ENCODE peak calls at places on chromosome 4, in five cellular contexts. K is tibial artery, D is aorta, R is Karpas-422, P is ascending aorta. V is an unnamed sample.

GRCh38 chr4:124018383-124019317 is 622.1 kb downstream of the SPRY1 start:
- DNase-seq in K (peak; percentile 45), D (peak; percentile 69), R (peak; percentile 40), P (no peak), V (peak; percentile 38)

GRCh38 chr4:89308161-89308500 is 531 bp upstream of the GPRIN3 start:
- DNase-seq in K (no peak), D (no peak), R (no peak), P (no peak), V (no peak)

GRCh38 chr4:138199568-138200235 is 42.4 kb downstream of the SLC7A11 start:
- DNase-seq in K (no peak), D (no peak), R (no peak), P (no peak), V (no peak)

GRCh38 chr4:63795301-63795700 is 613.9 kb downstream of the TECRL start:
- DNase-seq in K (no peak), D (no peak), R (no peak), P (no peak), V (no peak)

GRCh38 chr4:172104534-172104933 is 291.3 kb downstream of the GALNTL6 start:
- DNase-seq in K (no peak), D (no peak), R (no peak), P (no peak), V (no peak)

GRCh38 chr4:41496980-41497379 is 41.0 kb upstream of the LIMCH1 start:
- DNase-seq in K (no peak), D (no peak), R (no peak), P (no peak), V (no peak)

GRCh38 chr4:25417014-25417413 is 40.0 kb downstream of the ANAPC4 start:
- DNase-seq in K (no peak), D (no peak), R (no peak), P (no peak), V (no peak)

GRCh38 chr4:155632314-155632713 is 34.3 kb upstream of the GUCY1A1 start:
- DNase-seq in K (no peak), D (no peak), R (no peak), P (no peak), V (no peak)

GRCh38 chr4:16026155-16026761 is 57.6 kb downstream of the PROM1 start:
- DNase-seq in K (no peak), D (no peak), R (peak; percentile 90), P (no peak), V (peak; percentile 33)

GRCh38 chr4:80926891-80927290 is 103.6 kb upstream of the BMP3 start:
- DNase-seq in K (no peak), D (no peak), R (no peak), P (no peak), V (no peak)

GRCh38 chr4:80295331-80295730 is 28.9 kb downstream of the FGF5 start:
- DNase-seq in K (no peak), D (no peak), R (no peak), P (no peak), V (no peak)

GRCh38 chr4:128387600-128388351 is 100.2 kb upstream of the PGRMC2 start:
- DNase-seq in K (no peak), D (no peak), R (no peak), P (no peak), V (no peak)

GRCh38 chr4:6470502-6471302 is 1.7 kb downstream of the PPP2R2C start:
- DNase-seq in K (no peak), D (peak; percentile 68), R (no peak), P (no peak), V (peak; percentile 68)
- H3K27me3 ChIP-seq in K (no peaks in the 10 kb centered on the region), D (no peaks in the 10 kb centered on the region), R (no peaks in the 10 kb centered on the region), P (peaks cover 9% of the 10 kb centered on the region), V (peaks cover 87% of the 10 kb centered on the region)

GRCh38 chr4:54099959-54100606 is at the start of gene GSX2:
- DNase-seq in K (peak; percentile 40), D (no peak), R (peak; percentile 65), P (no peak), V (no peak)

GRCh38 chr4:54101190-54102041 is 1.5 kb downstream of the GSX2 start:
- DNase-seq in K (no peak), D (no peak), R (peak; percentile 53), P (no peak), V (no peak)

GRCh38 chr4:54102747-54103146 is 2.8 kb downstream of the GSX2 start:
- DNase-seq in K (no peak), D (no peak), R (no peak), P (no peak), V (no peak)

GRCh38 chr4:54099287-54099958 is 540 bp upstream of the GSX2 start:
- DNase-seq in K (no peak), D (no peak), R (peak; percentile 63), P (no peak), V (no peak)

DNA sequence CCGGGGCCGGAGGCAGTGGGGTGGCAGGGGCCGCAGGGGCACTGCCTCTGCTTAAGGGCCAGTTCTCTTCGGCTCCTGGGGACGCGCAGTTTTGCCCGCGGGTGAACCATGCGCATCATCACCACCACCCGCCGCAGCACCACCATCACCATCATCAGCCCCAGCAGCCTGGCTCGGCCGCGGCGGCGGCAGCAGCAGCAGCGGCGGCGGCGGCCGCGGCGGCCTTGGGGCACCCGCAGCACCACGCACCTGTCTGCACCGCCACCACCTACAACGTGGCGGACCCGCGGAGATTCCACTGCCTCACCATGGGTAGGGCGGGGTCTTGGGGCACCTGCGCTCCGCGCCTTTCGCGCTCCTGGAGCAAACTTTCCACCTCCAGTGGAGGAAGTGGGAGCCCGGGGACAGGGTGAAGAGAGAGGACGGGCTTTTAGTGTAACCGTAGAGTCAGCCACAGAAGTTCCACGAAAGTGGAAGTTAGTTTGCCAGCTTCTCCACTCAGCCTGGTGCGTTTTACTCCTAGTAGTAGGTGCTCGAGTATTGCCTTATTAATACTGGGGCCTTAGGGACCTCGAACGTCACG is 735 bp downstream of the GSX2 start:
- DNase-seq in K (no peak), D (no peak), R (peak; percentile 66), P (no peak), V (no peak)
- H3K27me3 ChIP-seq in K (no peaks in the 10 kb centered on the region), D (no peaks in the 10 kb centered on the region), R (no peaks in the 10 kb centered on the region), P (peaks cover 14% of the 10 kb centered on the region), V (peaks cover 100% of the 10 kb centered on the region)

GRCh38 chr4:30727409-30727808 is 7.2 kb downstream of the PCDH7 start:
- DNase-seq in K (no peak), D (no peak), R (no peak), P (no peak), V (no peak)
- H3K27me3 ChIP-seq in K (no peaks in the 10 kb centered on the region), D (no peaks in the 10 kb centered on the region), R (no peaks in the 10 kb centered on the region), P (no peaks in the 10 kb centered on the region), V (peaks cover 19% of the 10 kb centered on the region)

GRCh38 chr4:83535945-83536648 is at the start of gene GPAT3:
- DNase-seq in K (peak; percentile 77), D (peak; percentile 85), R (no peak), P (peak; percentile 19), V (peak; percentile 84)
- H3K27me3 ChIP-seq in K (no peaks in the 10 kb centered on the region), D (no peaks in the 10 kb centered on the region), R (no peaks in the 10 kb centered on the region), P (no peaks in the 10 kb centered on the region), V (no peaks in the 10 kb centered on the region)

GRCh38 chr4:187060551-187060950 is 336.9 kb upstream of the FAT1 start:
- DNase-seq in K (no peak), D (no peak), R (no peak), P (no peak), V (no peak)

GRCh38 chr4:187064033-187064432 is 340.4 kb upstream of the FAT1 start:
- DNase-seq in K (no peak), D (no peak), R (no peak), P (no peak), V (no peak)

GRCh38 chr4:187065836-187066235 is 342.2 kb upstream of the FAT1 start:
- DNase-seq in K (no peak), D (no peak), R (no peak), P (no peak), V (no peak)

GRCh38 chr4:187065396-187065795 is 341.7 kb upstream of the FAT1 start:
- DNase-seq in K (no peak), D (no peak), R (no peak), P (no peak), V (no peak)

DNA sequence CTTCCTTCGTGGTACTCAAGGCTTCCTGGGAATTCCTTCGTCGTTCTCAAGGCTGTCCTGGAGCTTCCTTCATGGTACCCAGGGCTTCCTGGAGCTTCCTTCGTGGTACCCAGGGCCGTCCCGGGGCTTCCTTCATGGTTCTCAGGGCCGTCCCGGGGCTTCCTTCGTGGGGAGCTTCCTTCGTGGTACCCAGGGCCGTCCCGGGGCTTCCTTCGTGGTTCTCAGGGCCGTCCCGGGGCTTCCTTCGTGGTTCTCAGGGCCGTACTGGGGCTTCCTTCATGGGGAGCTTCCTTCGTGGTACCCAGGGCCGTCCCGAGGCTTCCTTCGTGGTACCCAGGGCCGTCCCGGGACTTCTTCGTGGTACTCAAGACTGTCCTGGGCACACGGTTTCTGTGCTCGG is 339.6 kb upstream of the FAT1 start:
- DNase-seq in K (no peak), D (no peak), R (no peak), P (no peak), V (no peak)
- H3K27me3 ChIP-seq in K (no peaks in the 10 kb centered on the region), D (no peaks in the 10 kb centered on the region), R (no peaks in the 10 kb centered on the region), P (no peaks in the 10 kb centered on the region), V (no peaks in the 10 kb centered on the region)

GRCh38 chr4:183887351-183887750 is 17.8 kb upstream of the STOX2 start:
- DNase-seq in K (no peak), D (no peak), R (no peak), P (no peak), V (no peak)

GRCh38 chr4:183888564-183888963 is 16.5 kb upstream of the STOX2 start:
- DNase-seq in K (no peak), D (no peak), R (no peak), P (no peak), V (no peak)

GRCh38 chr4:183889190-183889589 is 15.9 kb upstream of the STOX2 start:
- DNase-seq in K (no peak), D (no peak), R (no peak), P (no peak), V (no peak)
- H3K27me3 ChIP-seq in K (no peaks in the 10 kb centered on the region), D (no peaks in the 10 kb centered on the region), R (no peaks in the 10 kb centered on the region), P (no peaks in the 10 kb centered on the region), V (no peaks in the 10 kb centered on the region)

DNA sequence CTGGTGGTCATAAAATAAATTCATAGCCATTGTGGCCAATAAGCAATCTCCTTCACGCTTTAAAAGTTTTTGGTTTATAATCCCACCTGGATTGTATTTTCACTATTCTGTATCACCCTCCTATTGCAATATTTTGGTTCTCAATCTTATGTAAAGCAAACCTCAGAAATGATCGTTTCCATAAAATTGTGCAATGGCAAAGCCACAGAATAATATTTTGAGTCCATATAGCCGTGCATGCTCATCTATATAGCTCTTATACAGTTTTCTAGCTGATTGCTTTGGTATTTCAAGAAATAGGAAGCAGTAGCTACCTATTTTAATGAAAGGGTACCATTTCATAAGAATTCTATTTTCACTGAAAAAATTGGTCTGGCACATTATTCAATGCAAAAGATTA is 10.0 kb upstream of the HAND2 start:
- DNase-seq in K (no peak), D (no peak), R (no peak), P (no peak), V (no peak)
- H3K27me3 ChIP-seq in K (no peaks in the 10 kb centered on the region), D (no peaks in the 10 kb centered on the region), R (no peaks in the 10 kb centered on the region), P (no peaks in the 10 kb centered on the region), V (peaks cover 95% of the 10 kb centered on the region)

GRCh38 chr4:53906786-53907185 is 157.6 kb downstream of the CHIC2 start:
- DNase-seq in K (no peak), D (no peak), R (peak; percentile 47), P (no peak), V (no peak)
- H3K27me3 ChIP-seq in K (no peaks in the 10 kb centered on the region), D (no peaks in the 10 kb centered on the region), R (no peaks in the 10 kb centered on the region), P (no peaks in the 10 kb centered on the region), V (no peaks in the 10 kb centered on the region)